ENCODE peak calls at places on chromosomes 7 and 10, in four cellular contexts. O is upper lobe of left lung, V is psoas muscle, P is WERI-Rb-1. E is an unnamed sample.

GRCh38 chr7:3897430-3898385 is 596.7 kb downstream of the SDK1 start:
- DNase-seq in O (no peak), V (no peak), P (peak; percentile 23), E (no peak)

GRCh38 chr7:112214268-112214667 is 7.8 kb downstream of the ZNF277 start:
- DNase-seq in O (no peak), V (no peak), P (no peak), E (no peak)

GRCh38 chr7:92763636-92764423 is 72.5 kb downstream of the CDK6 start:
- DNase-seq in O (no peak), V (no peak), P (peak; percentile 16), E (no peak)

GRCh38 chr7:45646996-45647411 is 72.8 kb downstream of the ADCY1 start:
- DNase-seq in O (no peak), V (no peak), P (peak; percentile 31), E (no peak)

GRCh38 chr7:138564365-138564764 is 104.3 kb downstream of the TRIM24 start:
- DNase-seq in O (no peak), V (peak; percentile 54), P (no peak), E (no peak)

GRCh38 chr10:44801383-44802327 is 109.5 kb upstream of the TMEM72 start:
- DNase-seq in O (peak; percentile 78), V (peak; percentile 82), P (no peak), E (peak; percentile 59)

GRCh38 chr10:113626809-113627370 is 37.0 kb downstream of the NRAP start:
- DNase-seq in O (no peak), V (no peak), P (no peak), E (no peak)

GRCh38 chr7:117283371-117283770 is 39.5 kb downstream of the WNT2 start:
- DNase-seq in O (no peak), V (no peak), P (no peak), E (peak; percentile 79)

GRCh38 chr10:96830511-96831199 is 1.4 kb upstream of the LCOR start:
- DNase-seq in O (no peak), V (no peak), P (peak; percentile 76), E (no peak)

GRCh38 chr7:15925608-15926007 is 239.1 kb upstream of the MEOX2 start:
- DNase-seq in O (no peak), V (no peak), P (no peak), E (no peak)

GRCh38 chr7:103640031-103640779 is 194.2 kb upstream of the SLC26A5 start:
- DNase-seq in O (no peak), V (no peak), P (no peak), E (peak; percentile 30)

GRCh38 chr10:109894516-109894915 is 28.8 kb downstream of the XPNPEP1 start:
- DNase-seq in O (no peak), V (peak; percentile 92), P (peak; percentile 15), E (no peak)

GRCh38 chr7:156566812-156567549 is 73.6 kb upstream of the RNF32 start:
- DNase-seq in O (no peak), V (no peak), P (no peak), E (no peak)

GRCh38 chr7:34042406-34042805 is 137.1 kb downstream of the BMPER start:
- DNase-seq in O (no peak), V (no peak), P (no peak), E (no peak)

GRCh38 chr10:75371010-75371409 is 30.6 kb downstream of the ZNF503 start:
- DNase-seq in O (no peak), V (no peak), P (no peak), E (no peak)

GRCh38 chr10:96532523-96532922 is 18.8 kb upstream of the TLL2 start:
- DNase-seq in O (no peak), V (no peak), P (no peak), E (no peak)

GRCh38 chr7:93043393-93043985 is 74.3 kb downstream of the SAMD9 start:
- DNase-seq in O (peak; percentile 82), V (no peak), P (no peak), E (peak; percentile 48)

GRCh38 chr7:117993377-117994003 is 120.2 kb upstream of the CTTNBP2 start:
- DNase-seq in O (no peak), V (no peak), P (peak; percentile 45), E (no peak)

GRCh38 chr7:91267558-91267955 is 3.3 kb downstream of the FZD1 start:
- DNase-seq in O (no peak), V (no peak), P (no peak), E (peak; percentile 52)

GRCh38 chr7:101650579-101651081 is 21.5 kb upstream of the MYL10 start:
- DNase-seq in O (no peak), V (no peak), P (no peak), E (no peak)

GRCh38 chr7:132255898-132256297 is 320.4 kb downstream of the PLXNA4 start:
- DNase-seq in O (no peak), V (no peak), P (no peak), E (no peak)

GRCh38 chr10:69057261-69057950 is 30.5 kb upstream of the SRGN start:
- DNase-seq in O (peak; percentile 79), V (no peak), P (no peak), E (no peak)

GRCh38 chr10:17236468-17236886 is 8.4 kb downstream of the VIM start:
- DNase-seq in O (no peak), V (no peak), P (no peak), E (no peak)

GRCh38 chr7:145169908-145170307 is 334.1 kb upstream of the TPK1 start:
- DNase-seq in O (no peak), V (no peak), P (no peak), E (no peak)

GRCh38 chr10:77162697-77163096 is 474.9 kb downstream of the KCNMA1 start:
- DNase-seq in O (no peak), V (no peak), P (no peak), E (no peak)

GRCh38 chr10:77164616-77165311 is 472.8 kb downstream of the KCNMA1 start:
- DNase-seq in O (no peak), V (no peak), P (no peak), E (no peak)

GRCh38 chr10:77163670-77164348 is 473.8 kb downstream of the KCNMA1 start:
- DNase-seq in O (no peak), V (peak; percentile 71), P (peak; percentile 15), E (peak; percentile 92)

GRCh38 chr10:77168161-77168560 is 469.4 kb downstream of the KCNMA1 start:
- DNase-seq in O (no peak), V (no peak), P (no peak), E (no peak)

GRCh38 chr10:77165445-77166316 is 471.9 kb downstream of the KCNMA1 start:
- DNase-seq in O (no peak), V (no peak), P (peak; percentile 64), E (no peak)
- H3K4me3 ChIP-seq in O (no peak overlapping the region), V (peak overlapping the region; percentile 33), P (no peak overlapping the region), E (no peak overlapping the region)

GRCh38 chr10:128267581-128267980 is 141.4 kb upstream of the MKI67 start:
- DNase-seq in O (no peak), V (no peak), P (no peak), E (no peak)

GRCh38 chr10:128265596-128265995 is 139.4 kb upstream of the MKI67 start:
- DNase-seq in O (peak; percentile 71), V (no peak), P (no peak), E (no peak)

GRCh38 chr10:128263891-128264688 is 137.9 kb upstream of the MKI67 start:
- DNase-seq in O (no peak), V (peak; percentile 69), P (peak; percentile 75), E (no peak)

DNA sequence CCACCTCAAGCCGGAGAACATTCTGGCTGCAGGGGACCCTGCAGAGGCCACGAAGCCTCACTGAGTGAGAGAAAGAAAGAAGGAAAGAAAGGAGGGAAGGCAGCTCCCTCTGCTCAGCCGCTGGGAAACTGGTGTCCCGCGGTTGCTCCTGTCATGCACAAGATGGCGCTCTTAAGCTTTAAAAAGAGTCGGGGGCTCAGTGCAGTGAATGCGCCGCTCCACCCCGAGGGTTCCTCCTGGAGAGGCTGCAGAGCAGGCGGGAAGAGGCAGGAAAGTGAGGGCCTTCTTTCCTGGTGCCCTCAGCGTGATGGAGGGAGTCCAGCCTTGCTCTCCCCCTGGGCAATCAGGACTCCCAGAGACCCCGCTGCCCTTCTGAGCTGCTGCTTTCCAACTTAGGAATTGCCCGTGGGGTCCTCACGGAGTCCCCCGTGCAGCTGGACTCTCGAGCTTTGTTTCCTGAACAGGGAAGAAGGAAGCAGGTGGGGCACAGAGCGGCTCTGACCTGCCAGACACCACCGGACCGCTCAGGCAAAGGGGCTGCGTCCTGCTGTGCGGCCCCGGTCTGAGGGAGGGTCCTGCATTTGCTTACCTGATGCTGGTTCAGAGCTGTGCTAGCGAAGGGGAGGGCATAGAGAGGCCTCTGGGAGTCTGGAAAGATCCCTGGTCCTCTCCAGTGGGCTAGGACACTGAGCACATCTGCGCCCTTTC is 141.9 kb upstream of the MKI67 start:
- DNase-seq in O (no peak), V (peak; percentile 57), P (peak; percentile 75), E (no peak)
- TF ChIP-seq CTCF in O (no peak), V (peak; percentile 37), P (peak; percentile 85), E (peak; percentile 5)

GRCh38 chr10:124983321-124983720 is 41.4 kb downstream of the ZRANB1 start:
- DNase-seq in O (no peak), V (no peak), P (no peak), E (no peak)

GRCh38 chr10:124989526-124989925 is 47.6 kb downstream of the ZRANB1 start:
- DNase-seq in O (no peak), V (peak; percentile 66), P (no peak), E (peak; percentile 24)

GRCh38 chr10:124987788-124988187 is 45.9 kb downstream of the ZRANB1 start:
- DNase-seq in O (no peak), V (no peak), P (no peak), E (no peak)

GRCh38 chr10:124985162-124985561 is 43.2 kb downstream of the ZRANB1 start:
- DNase-seq in O (no peak), V (no peak), P (no peak), E (no peak)

DNA sequence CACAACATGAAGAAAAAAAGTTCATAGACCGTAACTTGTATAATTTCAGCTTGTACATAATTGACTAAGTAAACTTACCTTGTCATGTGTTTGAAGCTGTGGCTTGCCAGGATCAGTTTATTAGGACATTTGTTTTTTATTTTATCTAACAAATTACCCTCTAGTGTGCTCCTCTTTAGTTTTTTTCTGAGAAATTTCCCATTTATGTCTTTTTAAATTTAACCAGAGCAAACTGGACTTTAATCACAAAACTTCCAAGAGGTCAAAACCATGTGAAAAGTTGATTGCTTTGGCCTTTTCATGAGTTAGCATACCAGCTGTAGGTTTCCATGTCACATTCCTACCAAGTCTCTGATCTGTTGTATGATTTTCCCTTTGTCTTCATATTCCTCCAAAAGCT is 42.5 kb downstream of the ZRANB1 start:
- DNase-seq in O (no peak), V (no peak), P (no peak), E (no peak)
- H3K36me3 ChIP-seq in O (peaks cover 6% of the 10 kb centered on the region), V (peaks cover 75% of the 10 kb centered on the region), P (peaks cover 77% of the 10 kb centered on the region), E (peaks cover 13% of the 10 kb centered on the region)

DNA sequence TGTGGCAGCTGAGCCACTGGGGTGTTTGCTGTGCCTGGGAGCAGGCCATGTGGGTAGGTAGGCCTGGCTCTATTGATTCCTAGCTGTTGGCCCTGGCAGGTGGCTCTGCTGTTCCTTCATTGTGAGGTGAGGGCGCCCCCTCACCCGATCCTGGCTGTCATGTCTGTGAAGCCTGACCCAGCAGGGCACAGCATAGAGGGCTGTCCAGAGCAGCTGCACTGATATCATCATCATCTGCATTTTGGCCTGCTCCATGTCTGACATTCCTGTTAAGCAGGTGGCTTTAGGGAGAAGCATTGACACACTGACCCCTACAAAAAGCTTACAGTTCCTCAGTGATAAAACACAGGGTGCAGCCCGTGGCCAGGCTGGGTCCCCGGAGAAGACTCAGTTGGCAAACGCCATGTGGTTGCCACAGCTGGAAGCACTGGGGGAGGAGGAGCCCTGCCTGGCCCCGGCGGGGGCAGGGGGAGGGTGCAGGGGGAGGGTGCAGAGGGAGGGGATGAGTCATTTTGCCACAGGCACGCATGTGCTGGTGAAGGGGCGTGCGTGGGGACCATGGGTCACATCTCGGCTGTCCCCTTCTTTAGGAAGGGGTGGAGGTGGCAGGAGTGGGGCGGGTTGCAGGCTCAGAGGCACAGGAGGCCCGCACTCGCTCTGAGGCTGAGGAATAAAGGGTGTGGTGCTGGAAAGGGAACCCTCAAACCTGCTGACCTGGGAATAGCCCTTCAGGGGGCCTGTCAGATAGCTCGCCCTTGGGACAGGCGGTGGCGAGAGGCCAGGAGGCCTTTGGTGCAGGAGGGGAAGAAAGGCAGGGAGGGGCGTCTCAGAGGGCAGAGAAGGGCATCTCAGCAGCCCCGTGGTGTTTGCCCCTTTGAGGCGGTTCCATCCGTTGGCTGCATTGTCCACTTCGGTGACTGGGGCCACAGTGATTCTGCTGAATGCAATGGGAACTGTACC is 31.6 kb downstream of the IKZF1 start:
- DNase-seq in O (peak; percentile 85), V (peak; percentile 56), P (no peak), E (no peak)
- H3K4me3 ChIP-seq in O (no peak overlapping the region), V (no peak overlapping the region), P (no peak overlapping the region), E (no peak overlapping the region)

E was measured in BJ.